ENCODE peak calls at places on chromosome X, in six cellular contexts. One of them, this sample, is unnamed.

GRCh38 chrX:104135677-104136076 is 21.1 kb downstream of the SLC25A53 start:
- DNase-seq in cerebellar cortex: no peak
- DNase-seq in frontal cortex: no peak
- DNase-seq in activated naive CD4-positive, alpha-beta T cell treated with anti-CD3 and anti-CD28 coated beads for 36 hours: no peak
- DNase-seq in activated T-helper 1 cell treated with anti-CD3 and anti-CD28 coated beads, Interleukin-2, amount 50 U/mL, for 16 hours: no peak
- DNase-seq in left lung: no peak
- DNase-seq in this sample: no peak

GRCh38 chrX:39491548-39492297 is 606.0 kb downstream of the BCOR start:
- DNase-seq in frontal cortex: no peak
- DNase-seq in activated naive CD4-positive, alpha-beta T cell treated with anti-CD3 and anti-CD28 coated beads for 36 hours: peak
- DNase-seq in cerebellar cortex: no peak
- DNase-seq in activated T-helper 1 cell treated with anti-CD3 and anti-CD28 coated beads, Interleukin-2, amount 50 U/mL, for 16 hours: no peak
- DNase-seq in left lung: no peak
- DNase-seq in this sample: no peak

GRCh38 chrX:50586980-50587379 is 116.4 kb upstream of the DGKK start:
- DNase-seq in cerebellar cortex: no peak
- DNase-seq in activated T-helper 1 cell treated with anti-CD3 and anti-CD28 coated beads, Interleukin-2, amount 50 U/mL, for 16 hours: no peak
- DNase-seq in frontal cortex: no peak
- DNase-seq in activated naive CD4-positive, alpha-beta T cell treated with anti-CD3 and anti-CD28 coated beads for 36 hours: no peak
- DNase-seq in left lung: no peak
- DNase-seq in this sample: no peak

GRCh38 chrX:292900-293897 is 12.0 kb downstream of the PLCXD1 start:
- DNase-seq in cerebellar cortex: no peak
- DNase-seq in left lung: peak
- DNase-seq in frontal cortex: no peak
- DNase-seq in activated T-helper 1 cell treated with anti-CD3 and anti-CD28 coated beads, Interleukin-2, amount 50 U/mL, for 16 hours: no peak
- DNase-seq in activated naive CD4-positive, alpha-beta T cell treated with anti-CD3 and anti-CD28 coated beads for 36 hours: no peak
- DNase-seq in this sample: peak

GRCh38 chrX:85109235-85109634 is 105.6 kb downstream of the APOOL start:
- DNase-seq in activated naive CD4-positive, alpha-beta T cell treated with anti-CD3 and anti-CD28 coated beads for 36 hours: peak
- DNase-seq in frontal cortex: no peak
- DNase-seq in left lung: no peak
- DNase-seq in cerebellar cortex: peak
- DNase-seq in activated T-helper 1 cell treated with anti-CD3 and anti-CD28 coated beads, Interleukin-2, amount 50 U/mL, for 16 hours: no peak
- DNase-seq in this sample: no peak

GRCh38 chrX:133983243-133983973 is 2.0 kb downstream of the GPC3 start:
- DNase-seq in cerebellar cortex: no peak
- DNase-seq in left lung: no peak
- DNase-seq in frontal cortex: no peak
- DNase-seq in activated T-helper 1 cell treated with anti-CD3 and anti-CD28 coated beads, Interleukin-2, amount 50 U/mL, for 16 hours: no peak
- DNase-seq in activated naive CD4-positive, alpha-beta T cell treated with anti-CD3 and anti-CD28 coated beads for 36 hours: no peak
- DNase-seq in this sample: no peak

GRCh38 chrX:109374276-109374960 is 107.5 kb downstream of the GUCY2F start:
- DNase-seq in frontal cortex: no peak
- DNase-seq in cerebellar cortex: no peak
- DNase-seq in activated naive CD4-positive, alpha-beta T cell treated with anti-CD3 and anti-CD28 coated beads for 36 hours: no peak
- DNase-seq in activated T-helper 1 cell treated with anti-CD3 and anti-CD28 coated beads, Interleukin-2, amount 50 U/mL, for 16 hours: no peak
- DNase-seq in left lung: no peak
- DNase-seq in this sample: no peak

GRCh38 chrX:37678574-37678973 is 7.0 kb upstream of the XK start:
- DNase-seq in left lung: no peak
- DNase-seq in frontal cortex: no peak
- DNase-seq in activated T-helper 1 cell treated with anti-CD3 and anti-CD28 coated beads, Interleukin-2, amount 50 U/mL, for 16 hours: no peak
- DNase-seq in cerebellar cortex: no peak
- DNase-seq in activated naive CD4-positive, alpha-beta T cell treated with anti-CD3 and anti-CD28 coated beads for 36 hours: no peak
- DNase-seq in this sample: no peak

GRCh38 chrX:132636080-132636479 is 147.2 kb upstream of the MBNL3 start:
- DNase-seq in activated naive CD4-positive, alpha-beta T cell treated with anti-CD3 and anti-CD28 coated beads for 36 hours: no peak
- DNase-seq in cerebellar cortex: no peak
- DNase-seq in frontal cortex: no peak
- DNase-seq in activated T-helper 1 cell treated with anti-CD3 and anti-CD28 coated beads, Interleukin-2, amount 50 U/mL, for 16 hours: no peak
- DNase-seq in left lung: no peak
- DNase-seq in this sample: no peak